ENCODE peak calls at places on chromosomes 11 and 22, in six cellular contexts. V is stimulated activated CD4-positive, alpha-beta T cell treated with anti-CD3 and anti-CD28 coated beads, Interleukin-2, amount 100 ng/mL, for 48 hours; W is OCI-LY7; A is effector memory CD8-positive, alpha-beta T cell; X is A172; O is mucosa of gallbladder. C is an unnamed sample.

GRCh38 chr22:37985751-37986281 is 1.5 kb upstream of the SOX10 start:
- DNase-seq in V (no peak), W (no peak), A (no peak), X (no peak), O (no peak), C (no peak)

GRCh38 chr11:44625759-44626523 is 60.5 kb downstream of the CD82 start:
- DNase-seq in V (no peak), W (no peak), A (no peak), X (no peak), O (peak; percentile 8), C (no peak)

GRCh38 chr11:67353317-67354313 is at the start of gene POLD4:
- DNase-seq in V (peak; percentile 94), W (peak; percentile 99), A (peak; percentile 93), X (peak; percentile 93), O (peak; percentile 98), C (peak; percentile 98)

GRCh38 chr22:27107824-27108223 is 450.4 kb downstream of the MIAT start:
- DNase-seq in V (no peak), W (no peak), A (no peak), X (peak; percentile 95), O (peak; percentile 92), C (no peak)

GRCh38 chr11:134541355-134541754 is 129.3 kb upstream of the B3GAT1 start:
- DNase-seq in V (no peak), W (no peak), A (no peak), X (no peak), O (no peak), C (no peak)

GRCh38 chr11:40879911-40880310 is 579.5 kb downstream of the LRRC4C start:
- DNase-seq in V (no peak), W (no peak), A (no peak), X (no peak), O (no peak), C (no peak)

GRCh38 chr22:28015056-28015445 is 96.0 kb upstream of the PITPNB start:
- DNase-seq in V (no peak), W (no peak), A (no peak), X (no peak), O (no peak), C (no peak)

GRCh38 chr11:22459053-22459452 is 120.9 kb downstream of the SLC17A6 start:
- DNase-seq in V (no peak), W (no peak), A (no peak), X (peak; percentile 27), O (no peak), C (no peak)

GRCh38 chr11:68974421-68975194 is 6.2 kb downstream of the MRGPRD start:
- DNase-seq in V (no peak), W (peak; percentile 57), A (no peak), X (peak; percentile 42), O (no peak), C (peak; percentile 35)

GRCh38 chr22:40345271-40345670 is 1.0 kb upstream of the ADSL start:
- DNase-seq in V (no peak), W (peak; percentile 30), A (no peak), X (peak; percentile 46), O (no peak), C (peak; percentile 70)

GRCh38 chr22:21760640-21761039 is 25.0 kb upstream of the YPEL1 start:
- DNase-seq in V (no peak), W (no peak), A (no peak), X (no peak), O (no peak), C (no peak)

GRCh38 chr11:93303689-93304088 is 26.9 kb upstream of the DEUP1 start:
- DNase-seq in V (no peak), W (no peak), A (no peak), X (no peak), O (no peak), C (no peak)

GRCh38 chr22:45318168-45318557 is 8.4 kb downstream of the FAM118A start:
- DNase-seq in V (peak; percentile 72), W (peak; percentile 34), A (peak; percentile 89), X (peak; percentile 76), O (peak; percentile 87), C (peak; percentile 95)

GRCh38 chr22:17919276-17920144 is 104.9 kb downstream of the MICAL3 start:
- DNase-seq in V (no peak), W (no peak), A (no peak), X (no peak), O (no peak), C (no peak)

GRCh38 chr22:41092847-41093371 is 517 bp downstream of the EP300 start:
- DNase-seq in V (no peak), W (peak; percentile 76), A (no peak), X (peak; percentile 1), O (no peak), C (peak; percentile 43)

GRCh38 chr11:81303265-81303664 is 1430.4 kb downstream of the FAM181B start:
- DNase-seq in V (no peak), W (no peak), A (no peak), X (no peak), O (no peak), C (no peak)

GRCh38 chr22:41915035-41915782 is at the start of gene SHISA8:
- DNase-seq in V (peak; percentile 38), W (no peak), A (peak; percentile 44), X (no peak), O (no peak), C (peak; percentile 70)

GRCh38 chr11:44766972-44767278 is 40.2 kb downstream of the TSPAN18 start:
- DNase-seq in V (no peak), W (no peak), A (no peak), X (no peak), O (no peak), C (peak; percentile 4)

GRCh38 chr11:1085440-1086170 is 10.9 kb downstream of the MUC2 start:
- DNase-seq in V (no peak), W (no peak), A (no peak), X (no peak), O (no peak), C (no peak)

GRCh38 chr22:44883011-44883421 is 126.8 kb downstream of the PHF21B start:
- DNase-seq in V (no peak), W (no peak), A (no peak), X (no peak), O (no peak), C (no peak)

GRCh38 chr11:19868281-19868821 is 155.7 kb downstream of the NAV2 start:
- DNase-seq in V (no peak), W (no peak), A (no peak), X (peak; percentile 89), O (no peak), C (no peak)

GRCh38 chr11:14336507-14337503 is 22.2 kb downstream of the RRAS2 start:
- DNase-seq in V (no peak), W (no peak), A (no peak), X (peak; percentile 87), O (no peak), C (no peak)

GRCh38 chr22:41308054-41308453 is 6.7 kb downstream of the ZC3H7B start:
- DNase-seq in V (no peak), W (no peak), A (no peak), X (peak; percentile 40), O (no peak), C (no peak)

GRCh38 chr11:72069787-72070251 is 10.5 kb downstream of the NUMA1 start:
- DNase-seq in V (no peak), W (no peak), A (no peak), X (peak; percentile 94), O (peak; percentile 75), C (peak; percentile 44)

GRCh38 chr11:124640660-124641059 is 18.0 kb downstream of the TBRG1 start:
- DNase-seq in V (no peak), W (no peak), A (no peak), X (no peak), O (no peak), C (no peak)

GRCh38 chr11:12499071-12499470 is 121.7 kb downstream of the PARVA start:
- DNase-seq in V (no peak), W (no peak), A (no peak), X (no peak), O (no peak), C (no peak)

C was measured in activated CD4-positive, alpha-beta memory T cell treated with anti-CD3 and anti-CD28 coated beads for 36 hours.